ENCODE peak calls at places on chromosomes 12 and 14, in eight cellular contexts. G is HEK293T; O is NCI-H2081; N is kidney tubule cell; Z is nucleus accumbens; P is transverse colon; R is occipital lobe; L is activated CD4-positive, CD25-positive, alpha-beta regulatory T cell. S is an unnamed sample.

GRCh38 chr12:21559855-21560569 is 33.9 kb downstream of the SPX start:
- DNase-seq in G (no peak), O (peak; percentile 6), N (peak; percentile 51), Z (no peak), P (no peak), R (no peak), L (no peak), S (no peak)

GRCh38 chr14:104967414-104968152 is 10.6 kb downstream of the AHNAK2 start:
- DNase-seq in G (no peak), O (no peak), N (no peak), Z (no peak), P (no peak), R (no peak), L (no peak), S (peak; percentile 41)

GRCh38 chr12:113407931-113408585 is 4.4 kb upstream of the SDS start:
- DNase-seq in G (no peak), O (no peak), N (no peak), Z (no peak), P (no peak), R (no peak), L (no peak), S (no peak)

GRCh38 chr12:18165422-18165871 is 75.5 kb upstream of the RERGL start:
- DNase-seq in G (no peak), O (no peak), N (peak; percentile 80), Z (no peak), P (no peak), R (no peak), L (no peak), S (peak; percentile 77)

GRCh38 chr14:93090826-93091583 is 24.7 kb downstream of the ITPK1 start:
- DNase-seq in G (no peak), O (peak; percentile 80), N (no peak), Z (no peak), P (no peak), R (no peak), L (no peak), S (peak; percentile 35)

GRCh38 chr12:67457799-67458680 is 188.9 kb downstream of the CAND1 start:
- DNase-seq in G (peak; percentile 14), O (no peak), N (no peak), Z (no peak), P (no peak), R (no peak), L (no peak), S (no peak)

GRCh38 chr12:52307836-52308806 is 13.1 kb downstream of the KRT83 start:
- DNase-seq in G (peak; percentile 80), O (peak; percentile 56), N (peak; percentile 71), Z (no peak), P (peak; percentile 45), R (peak; percentile 75), L (no peak), S (peak; percentile 75)

GRCh38 chr12:12415886-12416285 is 59.0 kb downstream of the BORCS5 start:
- DNase-seq in G (no peak), O (no peak), N (no peak), Z (no peak), P (no peak), R (no peak), L (no peak), S (no peak)

GRCh38 chr14:28759056-28759657 is 7.4 kb upstream of the FOXG1 start:
- DNase-seq in G (no peak), O (no peak), N (no peak), Z (no peak), P (no peak), R (no peak), L (no peak), S (no peak)

GRCh38 chr12:129226005-129226404 is 372.7 kb downstream of the GLT1D1 start:
- DNase-seq in G (no peak), O (no peak), N (no peak), Z (no peak), P (no peak), R (no peak), L (no peak), S (no peak)

GRCh38 chr14:60064491-60065072 is 27.1 kb upstream of the PCNX4 start:
- DNase-seq in G (peak; percentile 10), O (peak; percentile 33), N (peak; percentile 25), Z (no peak), P (no peak), R (no peak), L (no peak), S (peak; percentile 6)